ENCODE peak calls at places on chromosomes 13 and 19, in seven cellular contexts. B is adrenal gland, Q is tibial nerve, K is BE2C, D is fibroblast of lung, Y is HAP-1, E is heart left ventricle. H is an unnamed sample. For H3K27me3 and H3K4me1, the result is how much of the 10 kb centered on the place peaks cover.

GRCh38 chr13:113842336-113843062 is 21.4 kb downstream of the GAS6 start:
- DNase-seq in B (no peak), E (peak), D (no peak), Y (no peak), K (no peak), Q (no peak), H (peak)

GRCh38 chr19:1591421-1592022 is 1.1 kb downstream of the MBD3 start:
- DNase-seq in K (no peak), D (no peak), E (no peak), B (no peak), Q (no peak), Y (no peak), H (no peak)

GRCh38 chr13:75960538-75960994 is 324.4 kb downstream of the LMO7 start:
- DNase-seq in K (no peak), D (no peak), B (no peak), Q (no peak), E (no peak), Y (no peak), H (no peak)

GRCh38 chr19:51706296-51706695 is 13.2 kb downstream of the SPACA6 start:
- DNase-seq in B (no peak), E (no peak), D (no peak), K (no peak), Y (no peak), Q (no peak), H (no peak)

GRCh38 chr13:108176685-108177274 is 38.6 kb downstream of the LIG4 start:
- DNase-seq in E (no peak), Q (no peak), B (no peak), D (no peak), Y (peak), K (peak), H (no peak)

GRCh38 chr19:10288662-10289166 is 1.0 kb upstream of the ICAM5 start:
- DNase-seq in E (no peak), Q (no peak), D (peak), Y (peak), B (no peak), K (peak), H (no peak)

GRCh38 chr13:110089815-110090214 is 217.1 kb downstream of the COL4A1 start:
- DNase-seq in D (no peak), E (no peak), Y (no peak), K (no peak), B (no peak), Q (no peak), H (no peak)

GRCh38 chr19:43984687-43985000 is 656 bp downstream of the ZNF155 start:
- DNase-seq in Q (no peak), E (peak), K (no peak), Y (no peak), D (no peak), B (peak), H (peak)

GRCh38 chr13:40648040-40648439 is 18.4 kb downstream of the FOXO1 start:
- DNase-seq in E (no peak), Y (no peak), K (no peak), D (no peak), B (no peak), Q (no peak), H (no peak)

GRCh38 chr13:20126460-20127262 is 34.2 kb downstream of the GJA3 start:
- DNase-seq in Y (no peak), Q (no peak), D (no peak), E (peak), B (no peak), K (no peak), H (no peak)

GRCh38 chr13:29522044-29522685 is 73.3 kb downstream of the SLC7A1 start:
- DNase-seq in B (no peak), Y (no peak), K (peak), Q (no peak), E (no peak), D (peak), H (no peak)

GRCh38 chr19:30678168-30678567 is 306.0 kb downstream of the ZNF536 start:
- DNase-seq in K (no peak), B (no peak), E (no peak), D (no peak), Q (no peak), Y (no peak), H (no peak)

GRCh38 chr13:46126074-46126473 is 21.2 kb upstream of the CPB2 start:
- DNase-seq in Y (no peak), D (no peak), B (no peak), Q (no peak), E (no peak), K (no peak), H (no peak)

GRCh38 chr13:104132849-104133248 is 1066.6 kb upstream of the SLC10A2 start:
- DNase-seq in E (no peak), Y (no peak), Q (no peak), B (no peak), D (no peak), K (no peak), H (no peak)

GRCh38 chr13:96091164-96091931 is 1.4 kb downstream of the HS6ST3 start:
- DNase-seq in K (peak), Q (no peak), B (peak), D (peak), Y (peak), E (no peak), H (peak)

GRCh38 chr19:535017-535835 is 3.7 kb downstream of the CDC34 start:
- DNase-seq in Q (no peak), Y (no peak), D (no peak), E (no peak), B (no peak), K (no peak), H (no peak)

GRCh38 chr13:26786651-26787295 is 26.2 kb upstream of the GPR12 start:
- DNase-seq in Y (no peak), D (no peak), Q (no peak), B (no peak), E (no peak), K (no peak), H (no peak)

GRCh38 chr19:47598407-47599349 is 10.3 kb upstream of the BICRA start:
- DNase-seq in B (peak), D (peak), K (no peak), Y (peak), E (peak), Q (no peak), H (no peak)

DNA sequence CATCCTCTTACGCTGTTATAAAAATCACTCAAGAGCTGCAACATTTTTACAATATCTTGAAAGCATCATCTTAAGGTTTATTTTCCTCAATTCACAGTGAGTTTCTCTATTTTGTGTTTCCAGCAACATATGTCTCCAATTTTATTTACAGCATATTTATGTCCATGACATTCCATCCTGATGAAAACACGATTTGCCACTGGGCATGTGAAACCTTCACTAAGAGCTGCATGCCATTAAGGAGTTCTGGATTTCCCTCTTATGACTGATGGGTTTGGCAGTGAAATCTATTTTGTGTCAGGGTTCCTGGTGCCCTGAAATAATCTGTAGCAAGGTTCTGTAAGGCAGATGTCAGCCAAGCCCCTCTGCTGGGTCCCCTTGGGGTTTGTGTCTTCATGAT is 527.6 kb upstream of the KLF12 start:
- DNase-seq in Q (no peak), E (no peak), B (no peak), D (no peak), K (no peak), Y (no peak), H (no peak)
- H3K27me3 ChIP-seq in Q (under half), E (under half), B (under half), D (under half), K (under half), Y (under half), H (under half)

GRCh38 chr19:28582344-28582743 is 630.6 kb downstream of the UQCRFS1 start:
- DNase-seq in K (no peak), B (no peak), Y (no peak), Q (no peak), D (no peak), E (no peak), H (no peak)
- H3K4me1 ChIP-seq in K (under half), B (under half), Y (under half), Q (under half), D (under half), E (under half), H (under half)

DNA sequence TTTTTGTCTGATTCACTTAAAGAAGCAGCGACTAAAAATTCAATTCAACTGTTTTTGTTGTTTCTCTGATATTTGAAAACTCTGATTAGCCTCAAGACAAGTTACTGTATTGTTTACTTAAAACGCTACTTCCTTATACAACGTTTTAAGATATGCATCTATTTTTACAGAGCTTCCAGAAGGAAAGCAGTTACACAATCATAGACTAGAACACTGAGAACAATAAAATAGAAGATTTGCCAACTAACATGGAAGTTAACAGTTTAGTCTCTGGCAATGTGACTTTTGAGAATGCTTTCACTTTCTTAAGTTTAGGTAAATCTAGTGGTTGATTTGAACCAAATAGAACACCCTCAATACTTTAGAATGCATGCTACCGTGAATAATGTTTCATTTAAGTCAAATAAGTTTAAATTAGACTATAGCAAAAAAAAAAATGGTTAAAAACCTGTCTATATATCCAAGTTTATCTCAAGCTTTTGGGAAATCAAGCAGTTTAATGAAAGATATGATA is 614.8 kb downstream of the DACH1 start:
- DNase-seq in E (no peak), Q (no peak), B (no peak), D (no peak), K (no peak), Y (no peak), H (no peak)
- H3K4me3 ChIP-seq in E (no peak), Q (no peak), B (no peak), D (no peak), K (no peak), Y (no peak), H (no peak)

DNA sequence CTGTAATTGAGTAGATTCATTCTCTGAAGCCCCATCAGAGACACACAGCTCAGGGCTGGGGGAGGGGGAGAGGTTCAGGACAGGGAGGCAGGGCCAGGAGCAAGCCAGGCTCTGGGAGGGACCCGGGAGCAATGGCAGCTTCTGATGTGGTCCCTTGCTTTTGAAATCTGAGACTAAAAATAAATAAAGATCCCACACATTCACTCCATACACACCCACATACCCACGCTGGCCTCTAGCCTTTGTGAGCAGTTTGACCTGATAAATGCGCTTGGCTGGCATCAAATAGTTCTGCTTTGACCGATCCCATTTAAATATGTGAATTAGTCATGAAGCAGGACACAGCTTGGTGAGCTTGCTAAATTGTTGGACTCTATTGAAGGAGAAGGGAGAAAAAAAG is 32.9 kb downstream of the GSX1 start:
- DNase-seq in Q (no peak), B (no peak), K (no peak), D (no peak), E (no peak), Y (no peak), H (no peak)
- H3K27me3 ChIP-seq in Q (half or more), B (half or more), K (half or more), D (under half), E (half or more), Y (under half), H (half or more)

DNA sequence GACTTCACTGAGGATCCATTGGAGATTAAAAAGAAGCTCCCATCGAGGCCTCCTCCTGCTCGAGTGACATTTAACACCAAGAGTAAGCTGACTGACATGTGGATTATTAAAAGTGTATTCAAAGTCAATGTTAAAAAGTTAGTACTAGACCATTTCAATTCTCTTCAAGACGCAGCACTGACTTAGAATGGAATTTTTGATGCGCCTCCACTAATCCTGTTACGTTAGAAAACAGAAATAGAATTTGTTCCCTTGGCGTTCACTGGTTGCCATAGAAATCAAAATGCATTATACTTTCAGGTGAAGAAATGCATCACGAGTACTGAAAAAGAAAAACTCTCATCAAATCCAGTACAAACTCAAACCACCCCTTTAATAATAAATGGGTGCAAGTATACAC is 42.2 kb downstream of the BRD4 start:
- DNase-seq in K (no peak), B (no peak), E (no peak), Q (no peak), D (no peak), Y (no peak), H (no peak)
- H3K4me1 ChIP-seq in K (under half), B (half or more), E (half or more), Q (under half), D (under half), Y (under half), H (half or more)

H was measured in left ventricle myocardium inferior.